ENCODE peak calls at places on chromosome 21, in five cellular contexts. One of them, this sample, is unnamed.

GRCh38 chr21:14361958-14362357 is 21.0 kb downstream of the HSPA13 start:
- DNase-seq in HCT116: no peak
- DNase-seq in GM23338: no peak
- DNase-seq in hepatocyte: no peak
- DNase-seq in MM.1S: no peak
- DNase-seq in this sample: no peak

GRCh38 chr21:32278068-32278467 is 781 bp downstream of the MIS18A start:
- DNase-seq in MM.1S: no peak
- DNase-seq in HCT116: no peak
- DNase-seq in GM23338: peak
- DNase-seq in hepatocyte: peak
- DNase-seq in this sample: peak

GRCh38 chr21:17590443-17590842 is 22.3 kb downstream of the BTG3 start:
- DNase-seq in MM.1S: no peak
- DNase-seq in hepatocyte: no peak
- DNase-seq in GM23338: no peak
- DNase-seq in HCT116: no peak
- DNase-seq in this sample: no peak

GRCh38 chr21:36722370-36723368 is 23.8 kb downstream of the SIM2 start:
- DNase-seq in hepatocyte: no peak
- DNase-seq in HCT116: no peak
- DNase-seq in GM23338: no peak
- DNase-seq in MM.1S: no peak
- DNase-seq in this sample: no peak

GRCh38 chr21:17612565-17613241 is at the start of gene BTG3:
- DNase-seq in hepatocyte: peak
- DNase-seq in HCT116: peak
- DNase-seq in MM.1S: peak
- DNase-seq in GM23338: peak
- DNase-seq in this sample: peak

GRCh38 chr21:46161800-46162592 is 6.6 kb upstream of the FTCD start:
- DNase-seq in HCT116: no peak
- DNase-seq in GM23338: no peak
- DNase-seq in hepatocyte: peak
- DNase-seq in MM.1S: no peak
- DNase-seq in this sample: peak

GRCh38 chr21:14072761-14073535 is 137.8 kb downstream of the LIPI start:
- DNase-seq in HCT116: no peak
- DNase-seq in hepatocyte: no peak
- DNase-seq in MM.1S: no peak
- DNase-seq in GM23338: peak
- DNase-seq in this sample: no peak

GRCh38 chr21:28142692-28143091 is 850.0 kb downstream of the LTN1 start:
- DNase-seq in hepatocyte: peak
- DNase-seq in GM23338: no peak
- DNase-seq in MM.1S: no peak
- DNase-seq in HCT116: no peak
- DNase-seq in this sample: no peak

GRCh38 chr21:38683222-38683621 is 122.5 kb upstream of the ETS2 start:
- DNase-seq in HCT116: no peak
- DNase-seq in hepatocyte: no peak
- DNase-seq in GM23338: no peak
- DNase-seq in MM.1S: no peak
- DNase-seq in this sample: no peak

GRCh38 chr21:38691626-38692025 is 114.1 kb upstream of the ETS2 start:
- DNase-seq in hepatocyte: no peak
- DNase-seq in MM.1S: no peak
- DNase-seq in HCT116: no peak
- DNase-seq in GM23338: no peak
- DNase-seq in this sample: no peak

GRCh38 chr21:38688068-38688467 is 117.7 kb upstream of the ETS2 start:
- DNase-seq in MM.1S: no peak
- DNase-seq in GM23338: no peak
- DNase-seq in hepatocyte: no peak
- DNase-seq in HCT116: no peak
- DNase-seq in this sample: no peak
- TF ChIP-seq EZH2phosphoT487 in MM.1S: no peak
- TF ChIP-seq EZH2phosphoT487 in GM23338: no peak
- TF ChIP-seq EZH2phosphoT487 in hepatocyte: no peak
- TF ChIP-seq EZH2phosphoT487 in HCT116: no peak
- TF ChIP-seq EZH2phosphoT487 in this sample: no peak

DNA sequence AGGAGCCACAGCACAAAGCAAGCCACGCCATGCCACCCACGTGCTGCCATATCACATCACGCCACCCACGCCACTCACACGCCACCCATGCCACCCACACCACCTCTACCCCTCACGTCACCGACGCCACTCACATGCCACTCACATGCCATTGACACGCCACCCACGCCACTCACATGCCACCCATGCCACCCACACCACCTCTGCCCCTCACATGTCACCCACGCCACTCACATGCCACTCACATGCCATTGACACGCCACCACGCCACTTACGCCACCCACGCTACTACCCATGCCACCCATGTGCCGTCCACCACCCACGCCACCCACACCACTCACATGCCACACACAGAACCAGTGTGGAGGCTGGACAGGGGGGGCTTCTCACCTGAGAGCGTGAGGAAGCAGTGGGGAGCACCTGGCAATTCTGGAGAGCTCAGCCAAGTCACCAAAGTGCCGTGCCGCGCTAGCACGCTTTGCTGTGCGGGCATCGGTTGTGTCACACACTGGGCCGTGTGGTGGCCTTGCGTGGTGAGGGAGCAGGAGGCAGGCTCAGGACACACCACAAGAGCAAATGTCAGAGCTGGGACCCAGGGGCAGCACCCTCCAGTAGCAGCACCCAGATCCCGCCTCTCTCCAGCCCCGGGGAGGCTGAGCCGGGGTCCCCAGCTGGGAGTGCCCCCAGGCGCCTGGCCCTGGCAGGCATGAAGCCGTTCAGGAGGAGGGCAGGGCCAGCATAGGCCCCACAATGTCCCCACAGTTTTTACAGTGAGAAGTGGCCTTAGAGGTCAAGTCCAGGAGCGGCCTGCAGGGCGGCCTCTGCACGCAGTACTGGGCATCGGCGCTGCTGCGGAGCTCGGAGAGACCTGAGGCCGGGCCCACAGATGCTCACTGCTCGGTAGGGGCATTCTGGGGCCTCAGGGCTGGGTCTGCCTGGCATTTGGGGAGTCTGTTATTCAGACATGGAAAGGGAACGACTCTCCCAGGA is 70.0 kb downstream of the AGPAT3 start:
- DNase-seq in hepatocyte: no peak
- DNase-seq in HCT116: no peak
- DNase-seq in MM.1S: no peak
- DNase-seq in GM23338: no peak
- DNase-seq in this sample: no peak
- TF ChIP-seq CTCF in hepatocyte: no peak
- TF ChIP-seq CTCF in HCT116: no peak
- TF ChIP-seq CTCF in MM.1S: no peak
- TF ChIP-seq CTCF in GM23338: no peak
- TF ChIP-seq CTCF in this sample: no peak

DNA sequence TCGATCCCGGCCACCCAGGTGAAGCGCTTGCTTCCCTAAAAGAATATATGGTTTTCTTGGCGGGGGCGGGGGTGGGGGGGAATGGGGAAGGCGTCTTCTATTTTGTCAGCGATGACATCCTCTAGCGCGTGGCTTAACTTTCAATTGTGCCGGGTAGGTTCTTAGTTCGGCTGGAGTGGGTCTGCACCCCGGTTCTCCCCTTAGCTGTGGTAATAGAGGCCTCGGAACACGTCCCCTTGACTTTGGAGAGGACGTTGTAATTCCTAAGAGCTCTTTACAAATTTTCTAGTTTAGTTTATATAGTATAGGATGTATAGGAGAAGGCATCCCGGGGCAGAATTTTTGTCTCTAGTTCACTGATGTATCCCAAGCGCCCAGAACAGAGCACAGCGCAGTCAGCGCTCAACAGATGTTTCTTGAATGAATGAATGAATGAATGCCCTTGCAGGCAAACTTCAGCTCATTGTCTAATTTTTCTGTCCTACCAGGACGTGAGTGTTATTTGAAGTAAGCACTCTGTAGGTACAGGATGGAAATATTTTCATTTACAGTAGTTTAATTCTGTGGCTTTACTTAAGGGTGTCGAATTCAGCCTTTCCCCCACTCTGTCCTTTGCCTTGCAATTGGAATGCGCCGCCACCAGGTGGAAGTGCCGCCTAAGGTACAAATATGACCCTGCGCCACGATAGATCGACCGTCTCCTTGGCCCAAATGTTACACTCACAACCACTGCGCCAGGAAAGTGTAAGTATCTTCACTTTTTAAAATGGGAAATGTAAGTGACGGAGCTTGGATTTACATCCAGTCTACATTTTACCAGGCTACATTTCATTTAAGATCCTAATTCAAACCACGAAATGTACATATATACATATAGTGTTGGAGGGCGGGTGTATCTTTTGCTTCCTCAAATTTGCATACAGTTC is 794 bp upstream of the MRPL39 start:
- DNase-seq in GM23338: peak
- DNase-seq in hepatocyte: peak
- DNase-seq in HCT116: peak
- DNase-seq in MM.1S: peak
- DNase-seq in this sample: peak
- TF ChIP-seq EZH2phosphoT487 in GM23338: no peak
- TF ChIP-seq EZH2phosphoT487 in hepatocyte: no peak
- TF ChIP-seq EZH2phosphoT487 in HCT116: no peak
- TF ChIP-seq EZH2phosphoT487 in MM.1S: no peak
- TF ChIP-seq EZH2phosphoT487 in this sample: no peak

GRCh38 chr21:42124081-42124480 is 53.0 kb downstream of the UMODL1 start:
- DNase-seq in MM.1S: no peak
- DNase-seq in GM23338: no peak
- DNase-seq in hepatocyte: no peak
- DNase-seq in HCT116: no peak
- DNase-seq in this sample: no peak

GRCh38 chr21:42123509-42123908 is 52.4 kb downstream of the UMODL1 start:
- DNase-seq in MM.1S: no peak
- DNase-seq in HCT116: no peak
- DNase-seq in hepatocyte: no peak
- DNase-seq in GM23338: no peak
- DNase-seq in this sample: no peak

GRCh38 chr21:42124826-42125570 is 53.9 kb downstream of the UMODL1 start:
- DNase-seq in HCT116: no peak
- DNase-seq in MM.1S: no peak
- DNase-seq in GM23338: no peak
- DNase-seq in hepatocyte: no peak
- DNase-seq in this sample: no peak

GRCh38 chr21:42127164-42128125 is 56.3 kb downstream of the UMODL1 start:
- DNase-seq in MM.1S: no peak
- DNase-seq in hepatocyte: no peak
- DNase-seq in GM23338: no peak
- DNase-seq in HCT116: no peak
- DNase-seq in this sample: no peak

DNA sequence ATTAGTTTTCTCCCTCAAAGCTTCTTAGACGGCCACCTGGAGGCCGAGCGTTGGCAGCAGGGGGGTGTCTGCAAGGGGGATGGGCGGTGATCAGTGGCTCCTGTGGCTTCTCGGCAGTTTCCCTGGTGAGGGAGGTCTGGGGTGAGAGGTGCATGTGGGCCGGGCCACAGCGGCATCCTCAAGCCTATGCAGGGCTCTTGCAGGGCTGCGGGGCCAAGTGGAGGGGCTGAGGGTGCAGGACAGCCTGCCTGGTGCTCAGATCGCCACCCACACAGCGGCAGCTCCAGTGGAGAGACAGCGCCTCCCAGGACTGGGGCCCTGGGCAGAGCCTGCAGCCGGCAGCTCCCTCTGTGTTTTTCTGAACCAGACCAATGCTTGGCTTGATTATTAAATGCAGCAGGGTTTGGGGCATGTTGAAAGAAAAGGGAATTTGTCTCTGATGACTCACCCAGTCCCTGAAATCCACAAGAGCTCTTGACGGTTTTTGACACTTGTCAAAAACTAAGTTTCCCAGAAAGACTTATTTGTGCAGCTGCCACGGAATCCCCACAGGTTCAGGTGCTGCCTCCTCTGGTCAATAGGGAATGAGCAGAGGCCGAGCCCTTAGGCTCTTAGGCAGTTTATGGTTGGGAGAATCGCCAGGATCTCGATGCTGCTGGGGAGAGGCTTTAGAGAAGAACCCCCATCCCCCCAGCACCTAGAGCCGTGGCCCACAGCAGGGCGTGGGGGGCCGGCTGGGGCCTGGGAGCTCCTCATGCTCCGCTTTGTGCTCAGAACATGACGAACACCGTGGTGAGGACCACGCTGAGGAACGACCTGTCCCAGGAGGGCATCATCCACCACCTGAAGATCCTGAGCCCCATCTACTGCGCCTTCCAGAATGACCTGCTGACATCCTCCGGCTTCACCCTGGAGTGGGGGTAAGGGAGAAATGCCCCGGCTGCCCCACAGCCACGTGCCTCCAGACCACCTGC is 54.7 kb downstream of the UMODL1 start:
- DNase-seq in MM.1S: no peak
- DNase-seq in HCT116: no peak
- DNase-seq in GM23338: peak
- DNase-seq in hepatocyte: peak
- DNase-seq in this sample: peak
- TF ChIP-seq CTCF in MM.1S: peak
- TF ChIP-seq CTCF in HCT116: peak
- TF ChIP-seq CTCF in GM23338: peak
- TF ChIP-seq CTCF in hepatocyte: peak
- TF ChIP-seq CTCF in this sample: peak

DNA sequence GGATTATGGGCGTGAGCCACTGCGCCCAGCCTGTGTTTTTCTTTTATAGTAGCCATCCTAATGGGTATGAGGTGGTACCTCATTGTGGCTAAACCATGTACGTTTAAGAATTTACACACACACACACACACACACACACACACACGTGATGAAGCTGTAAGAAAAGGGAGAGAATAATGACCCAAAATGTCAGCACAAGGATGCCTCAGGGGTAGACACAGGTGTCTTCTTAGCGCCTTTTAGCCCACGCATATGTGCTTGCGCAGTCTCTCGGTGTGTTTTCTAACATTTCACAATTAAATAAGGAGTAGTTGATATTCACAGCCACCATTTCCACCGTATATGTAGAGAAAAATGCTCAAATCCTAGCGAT is 782 bp upstream of the PFKL start:
- DNase-seq in GM23338: no peak
- DNase-seq in MM.1S: peak
- DNase-seq in hepatocyte: no peak
- DNase-seq in HCT116: no peak
- DNase-seq in this sample: no peak
- TF ChIP-seq EZH2phosphoT487 in GM23338: no peak
- TF ChIP-seq EZH2phosphoT487 in MM.1S: no peak
- TF ChIP-seq EZH2phosphoT487 in hepatocyte: no peak
- TF ChIP-seq EZH2phosphoT487 in HCT116: no peak
- TF ChIP-seq EZH2phosphoT487 in this sample: no peak

This sample was measured in neural progenitor cell.